ENCODE peak calls at places on chromosomes 3 and 15, in eight cellular contexts. R, T, I, P, D, A, M and L are unnamed samples.

GRCh38 chr3:100103558-100104441 is 10.5 kb downstream of the FILIP1L start:
- DNase-seq in D (no peak), P (peak; percentile 67), T (peak; percentile 71), M (no peak), A (peak; percentile 90), I (no peak), R (peak; percentile 63), L (no peak)

GRCh38 chr3:115042351-115042750 is 104.7 kb downstream of the ZBTB20 start:
- DNase-seq in A (peak; percentile 19), D (no peak), T (no peak), P (no peak), I (no peak), R (no peak), M (no peak), L (no peak)

GRCh38 chr3:77081240-77081661 is 41.4 kb downstream of the ROBO2 start:
- DNase-seq in I (no peak), T (no peak), R (no peak), P (peak; percentile 7), A (peak; percentile 77), M (no peak), D (no peak), L (no peak)

GRCh38 chr15:62094398-62094797 is 27.6 kb downstream of the C2CD4A start:
- DNase-seq in P (no peak), M (no peak), R (no peak), A (no peak), D (no peak), I (no peak), T (no peak), L (no peak)

GRCh38 chr3:68974711-68975110 is 38.8 kb downstream of the EOGT start:
- DNase-seq in P (no peak), D (no peak), M (no peak), R (no peak), I (no peak), A (no peak), T (no peak), L (no peak)

GRCh38 chr3:39378092-39378491 is 5.1 kb upstream of the SLC25A38 start:
- DNase-seq in R (no peak), D (no peak), P (peak; percentile 24), I (no peak), T (peak; percentile 42), A (peak; percentile 5), M (peak; percentile 38), L (no peak)

GRCh38 chr3:117750674-117751073 is 1041.1 kb downstream of the TUSC7 start:
- DNase-seq in D (no peak), R (no peak), M (no peak), P (no peak), I (no peak), A (no peak), T (no peak), L (no peak)

GRCh38 chr3:128327606-128328031 is 139.1 kb downstream of the DNAJB8 start:
- DNase-seq in R (no peak), M (no peak), I (peak; percentile 34), T (no peak), D (no peak), P (no peak), A (no peak), L (no peak)

GRCh38 chr3:181230258-181230657 is 240.7 kb upstream of the DNAJC19 start:
- DNase-seq in M (no peak), R (no peak), T (no peak), I (no peak), A (no peak), P (no peak), D (peak; percentile 18), L (no peak)

GRCh38 chr3:62084558-62084957 is 288.8 kb downstream of the FEZF2 start:
- DNase-seq in D (no peak), R (no peak), T (peak; percentile 39), M (no peak), P (no peak), I (no peak), A (no peak), L (no peak)

GRCh38 chr3:62374375-62374876 is 1.1 kb upstream of the FEZF2 start:
- DNase-seq in P (peak; percentile 50), I (no peak), D (no peak), T (peak; percentile 30), R (no peak), A (peak; percentile 45), M (no peak), L (no peak)

GRCh38 chr3:12442654-12443501 is 41.4 kb upstream of the TSEN2 start:
- DNase-seq in I (no peak), D (peak; percentile 72), A (no peak), T (no peak), M (no peak), R (no peak), P (no peak), L (no peak)

GRCh38 chr3:194166682-194167479 is 30.9 kb downstream of the HES1 start:
- DNase-seq in P (no peak), M (no peak), R (no peak), T (no peak), D (no peak), I (no peak), A (peak; percentile 3), L (no peak)

GRCh38 chr3:27279153-27279552 is 90.0 kb downstream of the NEK10 start:
- DNase-seq in T (peak; percentile 13), P (no peak), A (peak; percentile 33), R (peak; percentile 6), D (no peak), M (no peak), I (no peak), L (no peak)

GRCh38 chr15:40471778-40472130 is 970 bp downstream of the CHST14 start:
- DNase-seq in M (no peak), P (peak; percentile 58), R (peak; percentile 47), T (no peak), A (peak; percentile 19), I (peak; percentile 78), D (no peak), L (no peak)

GRCh38 chr3:5690904-5691532 is 503.5 kb downstream of the EDEM1 start:
- DNase-seq in T (no peak), I (no peak), D (no peak), M (no peak), A (no peak), R (peak; percentile 2), P (no peak), L (no peak)

GRCh38 chr15:88897456-88898194 is 2.3 kb upstream of the HAPLN3 start:
- DNase-seq in R (peak; percentile 76), D (peak; percentile 89), M (peak; percentile 52), A (peak; percentile 77), T (peak; percentile 85), P (peak; percentile 84), I (peak; percentile 94), L (peak; percentile 44)

GRCh38 chr3:152048826-152049225 is 175.4 kb downstream of the SUCNR1 start:
- DNase-seq in T (no peak), P (no peak), A (no peak), R (peak; percentile 47), I (no peak), D (no peak), M (no peak), L (no peak)

GRCh38 chr15:80436511-80437307 is 32.5 kb downstream of the ARNT2 start:
- DNase-seq in D (no peak), I (peak; percentile 32), P (peak; percentile 41), R (no peak), T (peak; percentile 90), M (no peak), A (peak; percentile 12), L (no peak)

GRCh38 chr15:96123028-96123400 is 207.5 kb upstream of the NR2F2 start:
- DNase-seq in M (no peak), A (no peak), D (no peak), R (no peak), T (no peak), I (no peak), P (no peak), L (no peak)